ENCODE peak calls at places on chromosomes 3 and 15, in four cellular contexts. One of them, this sample, is unnamed.

GRCh38 chr3:182364723-182365650 is 428.3 kb upstream of the ATP11B start:
- DNase-seq in anterior cingulate cortex: peak; percentile 75
- DNase-seq in naive thymus-derived CD4-positive, alpha-beta T cell: no peak
- DNase-seq in HuH-7.5: no peak
- DNase-seq in this sample: no peak

GRCh38 chr3:191376742-191377141 is 46.4 kb upstream of the UTS2B start:
- DNase-seq in anterior cingulate cortex: no peak
- DNase-seq in naive thymus-derived CD4-positive, alpha-beta T cell: no peak
- DNase-seq in HuH-7.5: no peak
- DNase-seq in this sample: no peak

GRCh38 chr3:57983734-57984518 is 24.3 kb upstream of the FLNB start:
- DNase-seq in anterior cingulate cortex: no peak
- DNase-seq in HuH-7.5: no peak
- DNase-seq in naive thymus-derived CD4-positive, alpha-beta T cell: peak; percentile 23
- DNase-seq in this sample: no peak

GRCh38 chr3:14453841-14454630 is 51.6 kb downstream of the SLC6A6 start:
- DNase-seq in HuH-7.5: no peak
- DNase-seq in anterior cingulate cortex: no peak
- DNase-seq in naive thymus-derived CD4-positive, alpha-beta T cell: no peak
- DNase-seq in this sample: no peak

GRCh38 chr3:58994746-58995330 is 55.0 kb downstream of the CFAP20DC start:
- DNase-seq in anterior cingulate cortex: no peak
- DNase-seq in HuH-7.5: peak; percentile 4
- DNase-seq in naive thymus-derived CD4-positive, alpha-beta T cell: peak; percentile 49
- DNase-seq in this sample: no peak

GRCh38 chr3:30683769-30684168 is 77.4 kb downstream of the TGFBR2 start:
- DNase-seq in anterior cingulate cortex: no peak
- DNase-seq in naive thymus-derived CD4-positive, alpha-beta T cell: no peak
- DNase-seq in HuH-7.5: no peak
- DNase-seq in this sample: no peak

GRCh38 chr3:134527037-134527436 is 41.2 kb downstream of the CEP63 start:
- DNase-seq in naive thymus-derived CD4-positive, alpha-beta T cell: no peak
- DNase-seq in anterior cingulate cortex: no peak
- DNase-seq in HuH-7.5: no peak
- DNase-seq in this sample: no peak

GRCh38 chr3:10950476-10951294 is 41.9 kb upstream of the SLC6A1 start:
- DNase-seq in anterior cingulate cortex: peak; percentile 42
- DNase-seq in naive thymus-derived CD4-positive, alpha-beta T cell: no peak
- DNase-seq in HuH-7.5: peak; percentile 62
- DNase-seq in this sample: no peak

GRCh38 chr3:97793415-97794019 is 28.3 kb upstream of the CRYBG3 start:
- DNase-seq in HuH-7.5: no peak
- DNase-seq in naive thymus-derived CD4-positive, alpha-beta T cell: peak; percentile 67
- DNase-seq in anterior cingulate cortex: no peak
- DNase-seq in this sample: no peak

GRCh38 chr3:119293761-119294401 is at the start of gene ARHGAP31:
- DNase-seq in naive thymus-derived CD4-positive, alpha-beta T cell: peak; percentile 84
- DNase-seq in anterior cingulate cortex: no peak
- DNase-seq in HuH-7.5: peak; percentile 54
- DNase-seq in this sample: peak; percentile 55

GRCh38 chr3:187951452-187952190 is 202.3 kb upstream of the LPP start:
- DNase-seq in naive thymus-derived CD4-positive, alpha-beta T cell: no peak
- DNase-seq in anterior cingulate cortex: no peak
- DNase-seq in HuH-7.5: no peak
- DNase-seq in this sample: no peak

GRCh38 chr15:55990986-55991385 is 2.4 kb downstream of the NEDD4 start:
- DNase-seq in anterior cingulate cortex: no peak
- DNase-seq in naive thymus-derived CD4-positive, alpha-beta T cell: no peak
- DNase-seq in HuH-7.5: no peak
- DNase-seq in this sample: no peak

GRCh38 chr3:52563984-52564383 is 27.6 kb downstream of the UQCC5 start:
- DNase-seq in HuH-7.5: no peak
- DNase-seq in anterior cingulate cortex: no peak
- DNase-seq in naive thymus-derived CD4-positive, alpha-beta T cell: no peak
- DNase-seq in this sample: no peak

GRCh38 chr3:4466783-4467521 is at the start of gene SUMF1:
- DNase-seq in HuH-7.5: peak; percentile 93
- DNase-seq in anterior cingulate cortex: peak; percentile 78
- DNase-seq in naive thymus-derived CD4-positive, alpha-beta T cell: peak; percentile 74
- DNase-seq in this sample: peak; percentile 75

GRCh38 chr3:43423142-43423541 is 136.8 kb downstream of the SNRK start:
- DNase-seq in HuH-7.5: no peak
- DNase-seq in naive thymus-derived CD4-positive, alpha-beta T cell: no peak
- DNase-seq in anterior cingulate cortex: no peak
- DNase-seq in this sample: no peak

GRCh38 chr3:129016366-129016724 is 15.2 kb downstream of the EFCC1 start:
- DNase-seq in anterior cingulate cortex: no peak
- DNase-seq in HuH-7.5: no peak
- DNase-seq in naive thymus-derived CD4-positive, alpha-beta T cell: peak; percentile 64
- DNase-seq in this sample: no peak

GRCh38 chr3:49133226-49133951 is 539 bp upstream of the LAMB2 start:
- DNase-seq in HuH-7.5: peak; percentile 96
- DNase-seq in naive thymus-derived CD4-positive, alpha-beta T cell: no peak
- DNase-seq in anterior cingulate cortex: peak; percentile 53
- DNase-seq in this sample: peak; percentile 78

GRCh38 chr3:11554666-11555065 is 89.0 kb downstream of the VGLL4 start:
- DNase-seq in HuH-7.5: no peak
- DNase-seq in naive thymus-derived CD4-positive, alpha-beta T cell: no peak
- DNase-seq in anterior cingulate cortex: no peak
- DNase-seq in this sample: no peak

GRCh38 chr15:78651007-78651406 is 10.0 kb upstream of the CHRNB4 start:
- DNase-seq in HuH-7.5: no peak
- DNase-seq in anterior cingulate cortex: no peak
- DNase-seq in naive thymus-derived CD4-positive, alpha-beta T cell: no peak
- DNase-seq in this sample: no peak

GRCh38 chr3:37922721-37923575 is 61.3 kb downstream of the CTDSPL start:
- DNase-seq in naive thymus-derived CD4-positive, alpha-beta T cell: no peak
- DNase-seq in HuH-7.5: no peak
- DNase-seq in anterior cingulate cortex: peak; percentile 10
- DNase-seq in this sample: no peak

GRCh38 chr3:49553320-49553689 is 972 bp upstream of the BSN start:
- DNase-seq in anterior cingulate cortex: no peak
- DNase-seq in naive thymus-derived CD4-positive, alpha-beta T cell: no peak
- DNase-seq in HuH-7.5: no peak
- DNase-seq in this sample: no peak

GRCh38 chr3:101829066-101829830 is 20.1 kb upstream of the NFKBIZ start:
- DNase-seq in anterior cingulate cortex: peak; percentile 14
- DNase-seq in HuH-7.5: no peak
- DNase-seq in naive thymus-derived CD4-positive, alpha-beta T cell: no peak
- DNase-seq in this sample: peak; percentile 78

This sample was measured in breast epithelium.